ENCODE peak calls at places on chromosomes 6 and 20, in four cellular contexts. W is IMR-90, V is H1, R is H9. J is an unnamed sample.

GRCh38 chr6:134482585-134483346 is 164.9 kb upstream of the SGK1 start:
- DNase-seq in W (no peak), V (no peak), R (no peak), J (no peak)

GRCh38 chr6:26158581-26159416 is 71.6 kb downstream of the HFE start:
- DNase-seq in R (no peak), V (no peak), W (peak), J (peak)

GRCh38 chr6:132192646-132193045 is 208.6 kb downstream of the MOXD1 start:
- DNase-seq in W (no peak), V (no peak), R (no peak), J (no peak)

GRCh38 chr6:34242252-34243130 is 5.8 kb downstream of the HMGA1 start:
- DNase-seq in V (no peak), W (peak), R (no peak), J (no peak)

GRCh38 chr6:147752686-147753418 is 244.4 kb downstream of the SAMD5 start:
- DNase-seq in R (no peak), V (no peak), W (peak), J (no peak)

GRCh38 chr20:64090165-64090564 is 6.0 kb upstream of the LKAAEAR1 start:
- DNase-seq in W (no peak), V (no peak), R (no peak), J (peak)

GRCh38 chr6:24355422-24355821 is 2.4 kb downstream of the DCDC2 start:
- DNase-seq in V (no peak), R (no peak), W (no peak), J (no peak)

GRCh38 chr20:19274412-19275015 is 62.1 kb downstream of the SLC24A3 start:
- DNase-seq in R (no peak), W (no peak), V (no peak), J (no peak)

GRCh38 chr20:986733-987355 is 15.3 kb downstream of the RSPO4 start:
- DNase-seq in W (no peak), R (no peak), V (no peak), J (peak)

GRCh38 chr6:25014806-25015560 is 79.2 kb upstream of the RIPOR2 start:
- DNase-seq in R (no peak), W (peak), V (no peak), J (peak)

GRCh38 chr6:17178754-17179153 is 76.9 kb downstream of the STMND1 start:
- DNase-seq in R (no peak), W (no peak), V (no peak), J (no peak)

GRCh38 chr6:24524801-24525200 is 30.0 kb downstream of the ALDH5A1 start:
- DNase-seq in V (no peak), R (peak), W (peak), J (peak)

GRCh38 chr6:143962644-143962929 is 45.5 kb downstream of the PLAGL1 start:
- DNase-seq in R (no peak), W (peak), V (no peak), J (peak)

GRCh38 chr6:148175511-148176188 is 167.0 kb upstream of the SASH1 start:
- DNase-seq in W (peak), V (no peak), R (no peak), J (no peak)

GRCh38 chr6:160051390-160051789 is 70.2 kb upstream of the SLC22A1 start:
- DNase-seq in R (no peak), W (no peak), V (no peak), J (no peak)

GRCh38 chr6:39366875-39367618 is 44.5 kb upstream of the KCNK16 start:
- DNase-seq in V (no peak), W (no peak), R (no peak), J (peak)

GRCh38 chr6:28922841-28923317 is 906 bp downstream of the TRIM27 start:
- DNase-seq in V (no peak), W (peak), R (no peak), J (peak)

GRCh38 chr6:84633771-84634170 is 130.6 kb downstream of the TBX18 start:
- DNase-seq in V (no peak), W (no peak), R (no peak), J (no peak)

GRCh38 chr6:160973856-160974255 is 17.7 kb upstream of the MAP3K4 start:
- DNase-seq in W (peak), R (no peak), V (no peak), J (peak)

GRCh38 chr20:57130160-57130772 is 136.2 kb downstream of the BMP7 start:
- DNase-seq in R (no peak), V (no peak), W (no peak), J (no peak)

GRCh38 chr20:59159091-59159821 is 4.4 kb upstream of the ZNF831 start:
- DNase-seq in R (peak), V (no peak), W (no peak), J (peak)

GRCh38 chr20:56439784-56440291 is 27.8 kb downstream of the CASS4 start:
- DNase-seq in R (no peak), V (no peak), W (peak), J (peak)

GRCh38 chr20:23013429-23013828 is 21.7 kb upstream of the SSTR4 start:
- DNase-seq in W (no peak), R (no peak), V (no peak), J (no peak)

GRCh38 chr20:20624914-20625313 is 87.5 kb downstream of the RALGAPA2 start:
- DNase-seq in V (no peak), W (no peak), R (no peak), J (no peak)

GRCh38 chr20:52313335-52313963 is 121.9 kb upstream of the ZFP64 start:
- DNase-seq in W (peak), V (no peak), R (peak), J (peak)

GRCh38 chr6:63816979-63817436 is 181.4 kb downstream of the PHF3 start:
- DNase-seq in R (peak), V (no peak), W (peak), J (peak)

GRCh38 chr6:153436346-153436745 is 305.3 kb upstream of the RGS17 start:
- DNase-seq in W (no peak), V (no peak), R (peak), J (peak)

GRCh38 chr6:33862536-33862935 is 58.7 kb upstream of the MLN start:
- DNase-seq in R (no peak), V (no peak), W (no peak), J (peak)

GRCh38 chr6:107540465-107540857 is 50.5 kb downstream of the SOBP start:
- DNase-seq in R (no peak), W (peak), V (no peak), J (no peak)

GRCh38 chr6:107657755-107658461 is 166.2 kb downstream of the SCML4 start:
- DNase-seq in V (no peak), R (peak), W (peak), J (no peak)

GRCh38 chr20:10167594-10167993 is 51.0 kb upstream of the SNAP25 start:
- DNase-seq in W (no peak), V (no peak), R (no peak), J (no peak)

GRCh38 chr6:110728501-110728900 is 86.8 kb downstream of the CDK19 start:
- DNase-seq in V (no peak), R (no peak), W (no peak), J (no peak)

GRCh38 chr20:46235086-46235485 is 73.2 kb downstream of the CDH22 start:
- DNase-seq in W (no peak), V (no peak), R (no peak), J (no peak)

GRCh38 chr6:42099340-42100028 is 42.9 kb downstream of the C6orf132 start:
- DNase-seq in R (no peak), V (no peak), W (peak), J (no peak)

GRCh38 chr6:17334265-17334664 is 53.1 kb downstream of the RBM24 start:
- DNase-seq in W (peak), R (no peak), V (no peak), J (no peak)

GRCh38 chr6:29938746-29939508 is 3.4 kb upstream of the HLA-A start:
- DNase-seq in W (no peak), V (no peak), R (no peak), J (no peak)

GRCh38 chr20:57620274-57620990 is at the start of gene ZBP1:
- DNase-seq in V (no peak), W (no peak), R (no peak), J (no peak)

GRCh38 chr6:163950159-163950558 is 535.6 kb downstream of the QKI start:
- DNase-seq in R (no peak), V (no peak), W (peak), J (no peak)

GRCh38 chr6:163949367-163949766 is 534.8 kb downstream of the QKI start:
- DNase-seq in R (no peak), W (peak), V (no peak), J (no peak)

GRCh38 chr6:163946437-163946836 is 531.9 kb downstream of the QKI start:
- DNase-seq in W (no peak), R (no peak), V (no peak), J (no peak)

GRCh38 chr6:163947276-163947675 is 532.8 kb downstream of the QKI start:
- DNase-seq in R (no peak), V (no peak), W (no peak), J (no peak)

DNA sequence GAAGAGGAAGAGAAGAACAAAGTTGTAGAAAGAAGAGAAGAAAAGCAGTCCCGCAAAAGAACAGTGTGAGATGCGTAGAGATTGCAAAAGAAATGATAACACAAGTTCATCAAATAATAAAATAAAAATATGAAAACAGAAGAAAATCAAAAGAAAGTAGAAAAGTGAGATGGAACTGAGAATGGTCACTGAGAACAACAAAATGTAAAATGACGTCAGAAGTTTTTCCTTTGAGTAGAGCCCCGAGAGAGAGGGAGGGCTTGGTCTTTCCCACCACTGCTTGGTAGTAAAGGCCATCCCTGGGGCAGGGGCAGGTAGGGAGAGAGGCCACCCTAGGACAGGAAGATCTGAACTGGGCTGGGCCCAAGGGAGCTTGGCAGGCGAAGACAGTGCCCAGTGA is 533.7 kb downstream of the QKI start:
- DNase-seq in R (no peak), W (no peak), V (no peak), J (no peak)
- H3K18ac ChIP-seq in R (no peak), W (no peak), V (no peak), J (no peak)

GRCh38 chr6:117781550-117781949 is 106.3 kb downstream of the NUS1 start:
- DNase-seq in W (no peak), R (no peak), V (no peak), J (no peak)

DNA sequence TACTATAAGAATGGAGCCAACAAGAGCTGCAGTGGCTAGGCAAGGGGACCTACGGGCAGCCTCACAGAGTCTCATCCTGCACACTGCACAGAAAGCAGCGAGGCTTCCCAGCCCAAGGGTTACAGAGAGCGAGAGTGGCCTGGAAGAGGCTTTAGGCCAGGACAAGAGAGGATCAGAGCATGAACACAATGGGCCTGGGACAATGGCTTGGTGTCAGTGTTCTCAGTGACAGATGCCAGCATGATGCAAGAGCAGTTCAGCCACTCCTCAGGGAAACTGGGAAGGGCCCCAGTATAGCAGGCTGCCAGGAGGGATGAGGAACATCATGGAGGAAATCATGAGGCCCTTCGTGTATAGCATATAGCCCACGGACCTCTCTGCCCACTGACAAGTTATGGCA is 108.0 kb downstream of the NUS1 start:
- DNase-seq in W (no peak), V (no peak), R (no peak), J (peak)
- H3K56ac ChIP-seq in W (no peak), V (no peak), R (no peak), J (no peak)

GRCh38 chr20:61924211-61924857 is 141.3 kb downstream of the TAF4 start:
- DNase-seq in W (no peak), R (no peak), V (no peak), J (no peak)
- H2AK5ac ChIP-seq in W (no peak), R (no peak), V (no peak), J (no peak)

DNA sequence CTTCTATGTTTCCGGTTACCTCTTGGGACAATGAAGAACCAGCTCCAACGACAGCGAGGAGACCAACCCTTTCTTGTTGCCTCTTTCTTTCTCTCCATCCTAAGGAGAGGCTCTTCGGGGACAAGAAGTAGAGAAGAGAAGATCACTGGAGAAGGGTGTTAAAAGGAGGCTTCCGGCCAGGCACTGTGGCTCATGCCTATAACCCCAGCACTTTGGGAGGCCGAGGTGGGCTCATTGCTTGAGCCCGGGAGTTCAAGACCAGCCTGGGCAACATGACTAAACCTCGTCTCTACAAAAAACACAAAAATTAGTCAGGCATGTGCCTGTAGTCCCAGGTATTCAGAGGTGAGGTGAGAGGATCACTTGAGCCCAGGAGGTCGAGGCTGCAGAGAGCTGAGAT is 90.8 kb upstream of the TNFAIP3 start:
- DNase-seq in V (no peak), W (no peak), R (no peak), J (no peak)
- H3K18ac ChIP-seq in V (no peak), W (peak), R (no peak), J (no peak)

GRCh38 chr20:17549131-17549530 is 18.0 kb upstream of the BFSP1 start:
- DNase-seq in R (no peak), V (no peak), W (no peak), J (no peak)
- H3K56ac ChIP-seq in R (no peak), V (no peak), W (no peak), J (no peak)

GRCh38 chr20:33788351-33789049 is 22.6 kb upstream of the CHMP4B start:
- DNase-seq in V (no peak), R (no peak), W (no peak), J (no peak)
- H2AK5ac ChIP-seq in V (no peak), R (no peak), W (peak), J (no peak)

DNA sequence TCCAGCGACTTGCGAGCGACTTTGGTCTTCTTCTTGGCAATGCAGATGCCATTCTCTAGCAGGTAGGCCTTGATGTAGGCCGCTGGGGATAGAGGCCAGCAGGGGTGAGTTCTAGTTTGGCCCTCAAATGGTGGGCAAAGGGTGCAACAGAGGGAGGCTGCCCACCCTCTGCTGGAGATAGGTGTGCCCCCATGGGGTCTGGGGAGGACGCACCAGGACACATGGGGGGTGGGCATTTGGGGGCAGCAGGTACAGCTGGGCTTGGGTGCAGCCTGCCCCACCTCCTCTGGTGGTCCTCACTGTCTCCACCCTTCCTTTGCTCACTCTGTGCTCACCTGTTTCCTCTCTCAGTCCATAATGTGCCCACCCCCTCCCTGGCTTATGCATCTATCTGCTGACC is 11.3 kb downstream of the KCNK15 start:
- DNase-seq in W (no peak), R (no peak), V (no peak), J (no peak)
- H3K18ac ChIP-seq in W (no peak), R (no peak), V (no peak), J (no peak)

GRCh38 chr6:166936079-166936787 is 20.1 kb downstream of the RNASET2 start:
- DNase-seq in R (no peak), W (no peak), V (no peak), J (no peak)
- H3K56ac ChIP-seq in R (no peak), W (no peak), V (no peak), J (no peak)

GRCh38 chr20:48787861-48788375 is 39.9 kb downstream of the PREX1 start:
- DNase-seq in W (peak), V (no peak), R (no peak), J (peak)
- H2AK5ac ChIP-seq in W (no peak), V (no peak), R (no peak), J (no peak)

J was measured in mesendoderm.